ENCODE peak calls at places on chromosome 16, in five cellular contexts. H is dorsolateral prefrontal cortex, A is transverse colon, V is thoracic aorta, D is cardiac fibroblast. C is an unnamed sample.

GRCh38 chr16:82769845-82770244 is 143.1 kb downstream of the CDH13 start:
- DNase-seq in V (no peak), A (no peak), D (no peak), H (no peak), C (no peak)

GRCh38 chr16:79265701-79266100 is 334.8 kb downstream of the MAF start:
- DNase-seq in D (no peak), H (no peak), V (no peak), A (no peak), C (no peak)

GRCh38 chr16:6903671-6904070 is 429.0 kb upstream of the RBFOX1 start:
- DNase-seq in V (no peak), H (peak), D (no peak), A (no peak), C (no peak)

GRCh38 chr16:89325861-89326471 is 108.5 kb downstream of the ZNF778 start:
- DNase-seq in D (peak), A (peak), H (peak), V (no peak), C (peak)

GRCh38 chr16:35308674-35309073 is 1849.3 kb downstream of the TP53TG3F start:
- DNase-seq in V (no peak), H (no peak), A (no peak), D (no peak), C (no peak)

GRCh38 chr16:48499822-48500440 is 110.0 kb downstream of the N4BP1 start:
- DNase-seq in D (peak), H (no peak), V (no peak), A (peak), C (no peak)

GRCh38 chr16:22314661-22315626 is 17.7 kb downstream of the POLR3E start:
- DNase-seq in H (no peak), V (no peak), D (no peak), A (no peak), C (no peak)

GRCh38 chr16:84459941-84460405 is 44.5 kb downstream of the MEAK7 start:
- DNase-seq in A (no peak), V (no peak), H (no peak), D (no peak), C (no peak)

GRCh38 chr16:72092832-72093447 is 480 bp downstream of the TXNL4B start:
- DNase-seq in H (no peak), V (no peak), D (peak), A (no peak), C (peak)

DNA sequence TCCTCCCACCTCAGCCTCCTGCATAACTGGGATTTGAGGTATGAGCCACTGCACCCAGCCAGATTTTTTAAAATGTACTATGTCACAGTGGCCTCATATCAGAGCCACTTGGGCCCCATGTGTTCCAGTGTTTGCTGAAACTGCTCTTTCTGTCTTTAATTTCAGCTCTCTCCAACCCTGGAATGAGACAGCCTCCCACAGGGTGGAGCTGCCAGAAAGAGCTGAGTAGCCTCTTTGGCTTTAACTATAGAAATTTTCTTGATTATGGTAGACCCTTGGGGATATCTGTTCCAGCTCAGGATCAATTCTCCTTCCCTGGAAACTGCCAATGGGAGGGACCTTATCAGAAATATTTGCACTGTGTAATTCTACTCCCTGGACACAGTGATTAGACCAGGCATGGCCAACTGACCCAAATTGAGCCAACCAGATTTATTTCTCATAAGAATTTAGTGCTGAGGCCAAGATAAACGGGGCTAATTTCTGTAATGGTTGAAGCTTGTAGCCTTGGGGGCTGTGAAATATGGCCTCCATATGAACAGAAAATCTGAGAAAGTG is 39.0 kb upstream of the KDM8 start:
- DNase-seq in A (no peak), D (peak), H (no peak), V (no peak), C (no peak)
- TF ChIP-seq CTCF in A (no peak), D (no peak), H (no peak), V (no peak), C (no peak)

DNA sequence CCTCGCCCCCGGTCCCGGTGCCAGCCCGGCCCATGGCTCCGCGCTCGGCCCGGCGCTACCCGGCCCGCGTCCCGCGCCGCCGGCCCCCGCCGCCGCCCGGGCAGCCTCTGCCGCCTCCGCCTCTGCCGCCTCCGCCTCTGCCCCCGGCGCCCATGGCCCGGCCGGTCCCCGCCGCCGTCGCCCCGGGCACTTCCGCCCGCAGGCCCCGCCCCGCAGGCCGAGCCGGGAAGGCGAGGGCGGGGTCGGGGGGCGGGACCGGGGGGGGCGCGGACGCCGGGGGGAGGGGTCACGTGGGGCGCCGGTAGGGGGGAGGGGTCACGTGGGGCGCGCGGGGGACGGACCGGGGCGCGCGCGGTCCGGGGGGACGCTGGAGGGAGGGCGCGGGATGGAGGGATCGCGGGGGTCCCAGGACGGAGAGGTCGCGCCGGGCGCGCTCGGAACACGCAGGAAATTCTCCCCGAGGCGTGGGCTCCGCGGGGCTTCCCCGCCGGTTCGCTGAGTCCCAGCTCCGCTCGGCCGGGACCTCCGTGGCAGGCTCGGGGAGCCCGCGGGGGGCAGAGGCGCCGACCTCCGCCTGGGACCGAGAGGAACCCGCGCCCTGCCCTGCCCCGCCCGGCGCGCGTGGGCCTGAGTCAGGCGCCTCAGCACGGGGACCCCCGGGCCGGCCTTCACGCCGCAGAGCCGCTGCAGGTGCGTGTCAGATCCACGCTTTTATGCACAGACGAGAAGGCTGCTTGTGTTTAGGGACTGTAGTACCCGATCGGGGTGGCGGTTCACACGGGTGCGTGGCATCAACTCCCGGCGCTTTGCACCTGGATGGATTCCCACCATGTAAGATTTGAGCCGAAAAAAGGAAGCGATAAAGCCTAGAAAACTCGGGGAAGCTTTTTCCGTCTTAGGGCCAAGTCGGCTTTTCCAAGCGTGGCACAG is at the start of gene PGAP6:
- DNase-seq in D (peak), A (peak), V (no peak), H (peak), C (peak)
- H3K4me3 ChIP-seq in D (peak), A (peak), V (peak), H (peak), C (peak)

GRCh38 chr16:2770057-2770780 is 6.9 kb downstream of the ELOB start:
- DNase-seq in V (no peak), H (no peak), D (no peak), A (no peak), C (peak)
- TF ChIP-seq CTCF in V (no peak), H (no peak), D (no peak), A (peak), C (no peak)

GRCh38 chr16:53052519-53053501 is at the start of gene CHD9NB:
- DNase-seq in H (no peak), A (peak), V (peak), D (peak), C (peak)
- H3K4me3 ChIP-seq in H (no peak), A (no peak), V (peak), D (peak), C (peak)

GRCh38 chr16:8941718-8942344 is 21.9 kb downstream of the USP7 start:
- DNase-seq in A (no peak), D (no peak), H (no peak), V (no peak), C (no peak)
- TF ChIP-seq CTCF in A (no peak), D (no peak), H (no peak), V (no peak), C (no peak)

GRCh38 chr16:68447721-68448359 is 468 bp downstream of the SMPD3 start:
- DNase-seq in A (no peak), D (no peak), H (no peak), V (no peak), C (no peak)

GRCh38 chr16:68448360-68448970 is at the start of gene SMPD3:
- DNase-seq in A (peak), D (peak), H (peak), V (peak), C (peak)

GRCh38 chr16:68444058-68444657 is 4.2 kb downstream of the SMPD3 start:
- DNase-seq in D (peak), H (no peak), V (no peak), A (peak), C (peak)

GRCh38 chr16:68446941-68447675 is 1.2 kb downstream of the SMPD3 start:
- DNase-seq in D (no peak), A (no peak), H (peak), V (no peak), C (no peak)

GRCh38 chr16:68445458-68445857 is 2.9 kb downstream of the SMPD3 start:
- DNase-seq in V (no peak), D (peak), A (peak), H (peak), C (peak)
- H3K4me3 ChIP-seq in V (no peak), D (no peak), A (no peak), H (no peak), C (no peak)

GRCh38 chr16:57754354-57755060 is 18.9 kb downstream of the KATNB1 start:
- DNase-seq in V (no peak), H (no peak), D (no peak), A (no peak), C (no peak)

GRCh38 chr16:57755726-57756423 is 20.3 kb downstream of the KATNB1 start:
- DNase-seq in A (no peak), D (no peak), H (no peak), V (no peak), C (no peak)

GRCh38 chr16:57756424-57757325 is 21.1 kb downstream of the KATNB1 start:
- DNase-seq in V (no peak), D (no peak), H (no peak), A (no peak), C (no peak)

GRCh38 chr16:57753448-57754353 is 18.1 kb downstream of the KATNB1 start:
- DNase-seq in D (no peak), H (no peak), V (no peak), A (no peak), C (no peak)

GRCh38 chr16:57755061-57755684 is 19.6 kb downstream of the KATNB1 start:
- DNase-seq in D (no peak), H (no peak), V (no peak), A (no peak), C (no peak)
- TF ChIP-seq CTCF in D (peak), H (no peak), V (no peak), A (no peak), C (peak)

GRCh38 chr16:67844441-67844840 is 2.3 kb upstream of the NUTF2 start:
- DNase-seq in H (no peak), D (peak), V (no peak), A (no peak), C (no peak)
- H3K4me3 ChIP-seq in H (no peak), D (no peak), V (peak), A (no peak), C (peak)

GRCh38 chr16:51141541-51141940 is 9.5 kb downstream of the SALL1 start:
- DNase-seq in V (no peak), H (no peak), D (no peak), A (no peak), C (no peak)

GRCh38 chr16:51139568-51139967 is 11.5 kb downstream of the SALL1 start:
- DNase-seq in D (no peak), H (no peak), A (no peak), V (no peak), C (no peak)

GRCh38 chr16:51143166-51143565 is 7.9 kb downstream of the SALL1 start:
- DNase-seq in V (no peak), A (no peak), H (no peak), D (no peak), C (no peak)

GRCh38 chr16:51137097-51137496 is 14.0 kb downstream of the SALL1 start:
- DNase-seq in A (no peak), H (no peak), D (no peak), V (no peak), C (no peak)

GRCh38 chr16:51140112-51140511 is 11.0 kb downstream of the SALL1 start:
- DNase-seq in V (no peak), H (no peak), A (no peak), D (no peak), C (no peak)
- TF ChIP-seq CTCF in V (no peak), H (no peak), A (no peak), D (no peak), C (no peak)